ENCODE peak calls at places on chromosomes 3 and 15, in seven cellular contexts. X is hepatocyte, J is PC-3, E is dorsolateral prefrontal cortex, I is cardiac muscle cell, S is psoas muscle, H is Panc1. G is an unnamed sample.

GRCh38 chr3:171833775-171834460 is 9.2 kb upstream of the TMEM212 start:
- DNase-seq in X (no peak), J (peak), E (no peak), I (no peak), S (no peak), H (no peak), G (peak)

GRCh38 chr3:157110761-157111238 is 49.1 kb downstream of the CCNL1 start:
- DNase-seq in X (no peak), J (no peak), E (no peak), I (peak), S (no peak), H (no peak), G (no peak)

GRCh38 chr15:31482122-31482922 is 155.7 kb downstream of the KLF13 start:
- DNase-seq in X (no peak), J (no peak), E (no peak), I (no peak), S (no peak), H (no peak), G (no peak)

GRCh38 chr3:33044676-33045075 is 52.3 kb downstream of the GLB1 start:
- DNase-seq in X (no peak), J (no peak), E (no peak), I (no peak), S (no peak), H (no peak), G (peak)

GRCh38 chr3:136018876-136019275 is 53.3 kb downstream of the PPP2R3A start:
- DNase-seq in X (no peak), J (no peak), E (no peak), I (no peak), S (no peak), H (no peak), G (no peak)

GRCh38 chr3:61493339-61493738 is 68.0 kb upstream of the PTPRG start:
- DNase-seq in X (no peak), J (no peak), E (no peak), I (no peak), S (no peak), H (no peak), G (no peak)

GRCh38 chr15:31472636-31473383 is 146.2 kb downstream of the KLF13 start:
- DNase-seq in X (no peak), J (no peak), E (no peak), I (no peak), S (no peak), H (no peak), G (peak)

GRCh38 chr3:46368569-46368968 is 2.2 kb upstream of the CCR5 start:
- DNase-seq in X (peak), J (peak), E (peak), I (peak), S (peak), H (no peak), G (peak)

GRCh38 chr3:128911911-128912310 is 32.5 kb downstream of the ACAD9 start:
- DNase-seq in X (no peak), J (no peak), E (no peak), I (no peak), S (no peak), H (no peak), G (no peak)

GRCh38 chr15:67138946-67139855 is 73.8 kb downstream of the SMAD3 start:
- DNase-seq in X (no peak), J (no peak), E (no peak), I (no peak), S (no peak), H (no peak), G (no peak)
- H3K27ac ChIP-seq in X (peak), J (peak), E (no peak), I (no peak), S (peak), H (peak), G (peak)

GRCh38 chr15:62059108-62059817 is 984 bp downstream of the VPS13C start:
- DNase-seq in X (no peak), J (peak), E (no peak), I (no peak), S (no peak), H (no peak), G (peak)
- H3K27ac ChIP-seq in X (peak), J (peak), E (peak), I (no peak), S (peak), H (peak), G (peak)

GRCh38 chr15:52527898-52528464 is 699 bp downstream of the MYO5A start:
- DNase-seq in X (peak), J (peak), E (no peak), I (peak), S (no peak), H (no peak), G (peak)
- H3K27ac ChIP-seq in X (peak), J (peak), E (peak), I (no peak), S (peak), H (peak), G (peak)

DNA sequence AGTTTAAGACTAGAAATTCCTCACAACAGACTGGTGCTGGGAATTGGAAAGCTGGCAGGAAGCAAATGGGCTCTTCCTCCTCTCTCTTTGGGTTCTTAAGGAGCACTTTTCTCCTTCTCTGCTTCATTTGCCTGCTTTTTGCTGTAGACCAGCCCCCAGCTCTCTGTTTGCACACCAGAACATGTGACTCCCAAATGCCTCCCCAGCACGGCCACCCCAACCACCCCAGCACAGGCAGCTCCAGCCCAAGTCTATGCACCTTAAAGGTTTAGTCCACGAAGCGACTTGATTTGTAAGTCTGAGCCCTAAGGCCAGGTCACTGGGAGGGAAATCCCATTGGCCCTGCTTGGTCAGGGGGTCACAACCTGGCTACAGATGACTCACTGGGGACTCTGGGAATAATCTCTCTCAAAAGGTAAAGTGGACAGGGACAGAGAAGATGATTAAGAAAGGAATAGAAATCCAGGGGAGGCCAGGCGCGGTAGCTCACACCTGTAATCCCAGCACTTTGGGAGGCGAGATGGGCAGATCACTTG is 377.8 kb upstream of the PROK2 start:
- DNase-seq in X (no peak), J (no peak), E (no peak), I (no peak), S (no peak), H (no peak), G (no peak)
- H3K27ac ChIP-seq in X (no peak), J (no peak), E (peak), I (no peak), S (no peak), H (no peak), G (no peak)

GRCh38 chr3:130838898-130839572 is 54.8 kb upstream of the ATP2C1 start:
- DNase-seq in X (no peak), J (no peak), E (no peak), I (no peak), S (no peak), H (no peak), G (no peak)
- H3K27ac ChIP-seq in X (no peak), J (no peak), E (no peak), I (no peak), S (peak), H (no peak), G (no peak)

DNA sequence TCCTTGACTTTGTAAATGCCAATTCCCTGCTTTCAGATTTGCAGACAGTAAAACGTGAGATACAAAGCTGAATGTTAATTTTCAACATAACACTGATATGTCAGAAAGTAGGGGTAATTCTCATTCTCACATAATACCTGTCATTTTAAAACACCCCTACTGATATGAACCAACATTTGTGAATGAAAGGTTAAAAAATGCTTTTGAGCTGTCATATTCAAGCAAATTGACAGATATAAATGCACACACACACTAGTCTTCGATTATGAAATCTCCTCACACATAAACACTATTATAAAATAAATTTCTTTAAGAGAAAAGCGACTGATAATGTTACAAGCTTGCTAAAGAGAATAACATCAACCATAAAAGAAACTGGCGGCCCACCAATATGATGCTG is 128.8 kb downstream of the PEAK1 start:
- DNase-seq in X (no peak), J (no peak), E (no peak), I (no peak), S (no peak), H (no peak), G (no peak)
- H3K27ac ChIP-seq in X (no peak), J (no peak), E (no peak), I (no peak), S (no peak), H (no peak), G (no peak)

GRCh38 chr3:48420561-48420960 is 9.3 kb downstream of the PLXNB1 start:
- DNase-seq in X (no peak), J (no peak), E (no peak), I (no peak), S (peak), H (no peak), G (no peak)
- H3K27ac ChIP-seq in X (no peak), J (no peak), E (peak), I (no peak), S (no peak), H (no peak), G (no peak)